ENCODE peak calls at places on chromosomes 2 and 18, in ten cellular contexts. C, S, P, B, K, G, J, O, A and I are unnamed samples.

GRCh38 chr2:47004905-47005495 is 89.4 kb upstream of the MCFD2 start:
- DNase-seq in S (no peak), P (no peak), J (no peak), C (no peak), O (no peak), K (no peak), A (no peak), G (peak; percentile 95), B (no peak), I (no peak)

GRCh38 chr18:55235094-55235461 is 275.8 kb upstream of the CCDC68 start:
- DNase-seq in J (no peak), S (no peak), O (no peak), G (no peak), P (no peak), A (no peak), C (no peak), K (no peak), B (no peak), I (no peak)

GRCh38 chr2:202023198-202023903 is 10.3 kb upstream of the FZD7 start:
- DNase-seq in S (no peak), P (no peak), B (no peak), A (peak; percentile 69), G (peak; percentile 51), C (no peak), O (no peak), K (no peak), J (no peak), I (no peak)

GRCh38 chr2:145546091-145546490 is 1026.2 kb upstream of the ZEB2 start:
- DNase-seq in S (no peak), O (peak; percentile 45), G (no peak), K (no peak), C (no peak), A (no peak), J (peak; percentile 36), B (no peak), P (peak; percentile 42), I (no peak)

GRCh38 chr2:127128508-127128907 is 21.6 kb upstream of the BIN1 start:
- DNase-seq in C (no peak), S (peak; percentile 51), K (no peak), J (peak; percentile 49), G (peak; percentile 71), A (peak; percentile 76), B (no peak), O (no peak), P (no peak), I (peak; percentile 84)

GRCh38 chr2:195270466-195270865 is 386.6 kb upstream of the SLC39A10 start:
- DNase-seq in P (no peak), O (no peak), G (no peak), B (no peak), C (no peak), J (no peak), K (no peak), A (peak; percentile 38), S (no peak), I (no peak)

GRCh38 chr2:224432003-224432574 is 30.2 kb upstream of the FAM124B start:
- DNase-seq in B (no peak), G (no peak), K (no peak), C (no peak), A (no peak), S (no peak), J (no peak), O (no peak), P (no peak), I (peak; percentile 23)

GRCh38 chr2:222000326-222000725 is 298.5 kb downstream of the PAX3 start:
- DNase-seq in K (no peak), S (peak; percentile 45), G (no peak), J (no peak), P (peak; percentile 94), B (no peak), A (no peak), O (peak; percentile 87), C (no peak), I (peak; percentile 95)

GRCh38 chr2:219081096-219081495 is 20.4 kb upstream of the IHH start:
- DNase-seq in S (peak; percentile 20), G (no peak), B (no peak), C (no peak), A (no peak), K (no peak), P (no peak), O (no peak), J (no peak), I (no peak)

GRCh38 chr2:19569300-19569791 is 210.9 kb upstream of the OSR1 start:
- DNase-seq in P (peak; percentile 29), K (no peak), C (no peak), O (no peak), S (no peak), J (no peak), G (no peak), A (no peak), B (no peak), I (peak; percentile 32)

GRCh38 chr2:16291731-16292550 is 351.6 kb downstream of the MYCN start:
- DNase-seq in G (no peak), J (no peak), B (no peak), P (no peak), S (no peak), K (no peak), A (no peak), C (no peak), O (no peak), I (no peak)